ENCODE peak calls at places on chromosomes 3 and 15, in seven cellular contexts. H is heart left ventricle, I is left ventricle myocardium inferior, O is kidney epithelial cell, F is fibroblast of pulmonary artery, V is Panc1, Q is astrocyte of the spinal cord. D is an unnamed sample.

GRCh38 chr15:73573572-73573971 is 59.6 kb downstream of the NPTN start:
- DNase-seq in O (no peak), V (no peak), Q (peak), H (peak), I (no peak), F (peak), D (peak)

GRCh38 chr3:127264292-127264691 is 23.6 kb downstream of the PRR20G start:
- DNase-seq in V (no peak), F (no peak), O (no peak), H (no peak), Q (no peak), I (no peak), D (no peak)

GRCh38 chr3:52292247-52293065 is 4.8 kb downstream of the GLYCTK start:
- DNase-seq in Q (no peak), V (no peak), F (no peak), O (no peak), I (no peak), H (no peak), D (no peak)

GRCh38 chr15:83323296-83323711 is 38.8 kb upstream of the BNC1 start:
- DNase-seq in I (no peak), O (peak), V (no peak), F (peak), H (peak), Q (peak), D (peak)

GRCh38 chr15:100438570-100438969 is 90.2 kb downstream of the CERS3 start:
- DNase-seq in F (peak), O (no peak), V (no peak), Q (no peak), H (peak), I (peak), D (peak)

GRCh38 chr3:185823280-185824044 is 1.4 kb downstream of the IGF2BP2 start:
- DNase-seq in I (peak), F (peak), O (no peak), H (peak), Q (no peak), V (no peak), D (no peak)

GRCh38 chr15:84817461-84818081 is 415 bp downstream of the ALPK3 start:
- DNase-seq in H (no peak), F (no peak), O (no peak), Q (no peak), I (no peak), V (no peak), D (no peak)

GRCh38 chr3:140247775-140248174 is 312.8 kb downstream of the CLSTN2 start:
- DNase-seq in F (no peak), V (no peak), Q (no peak), I (no peak), H (no peak), O (no peak), D (no peak)

GRCh38 chr15:70252056-70252935 is 154.6 kb upstream of the TLE3 start:
- DNase-seq in F (no peak), V (no peak), I (no peak), O (no peak), H (no peak), Q (no peak), D (no peak)

GRCh38 chr15:92097473-92098178 is 244.1 kb downstream of the SLCO3A1 start:
- DNase-seq in Q (peak), I (no peak), H (no peak), O (no peak), V (no peak), F (peak), D (no peak)

GRCh38 chr3:101964861-101965260 is 115.5 kb downstream of the NFKBIZ start:
- DNase-seq in H (no peak), O (no peak), I (no peak), F (peak), Q (peak), V (no peak), D (no peak)

GRCh38 chr3:73839032-73839431 is 214.3 kb upstream of the PDZRN3 start:
- DNase-seq in F (no peak), V (no peak), H (no peak), I (no peak), O (no peak), Q (no peak), D (no peak)

GRCh38 chr3:134903840-134904239 is 108.8 kb downstream of the EPHB1 start:
- DNase-seq in H (no peak), O (no peak), I (no peak), Q (no peak), F (no peak), V (no peak), D (no peak)

GRCh38 chr3:13016726-13017255 is 56.4 kb downstream of the IQSEC1 start:
- DNase-seq in F (no peak), H (no peak), I (no peak), Q (no peak), O (no peak), V (no peak), D (no peak)
- H3K4me3 ChIP-seq in F (no peak), H (no peak), I (peak), Q (no peak), O (no peak), V (no peak), D (no peak)

DNA sequence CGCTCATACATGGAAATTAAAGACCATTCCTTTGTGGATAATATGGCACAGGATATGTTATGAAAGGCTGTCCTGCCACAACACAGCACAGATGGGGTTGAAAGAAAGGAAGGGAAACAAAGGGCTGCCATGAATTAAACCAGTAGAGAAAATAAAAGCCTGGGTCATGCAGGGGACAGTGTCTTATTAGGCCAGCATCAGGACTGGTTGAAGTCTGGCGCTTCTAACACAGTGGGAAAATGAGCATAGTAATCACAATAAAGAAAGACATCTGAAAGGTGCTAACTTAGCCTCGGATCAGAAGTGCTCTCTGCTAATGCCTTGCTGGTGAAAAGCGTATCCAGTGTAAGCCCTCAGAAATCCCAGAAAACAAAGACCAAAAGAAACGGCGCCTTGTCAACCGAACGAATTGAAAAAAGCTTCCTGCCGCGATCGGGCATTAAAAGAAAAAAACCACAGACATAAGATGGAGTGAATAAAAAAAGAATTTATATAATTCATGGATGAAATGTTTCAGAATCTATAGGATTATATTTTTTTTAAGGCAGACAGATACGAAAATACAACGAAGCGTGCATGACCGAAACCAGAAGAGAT is 578 bp upstream of the MKRN3 start:
- DNase-seq in O (no peak), I (no peak), V (no peak), Q (peak), F (peak), H (no peak), D (no peak)
- H3K4me3 ChIP-seq in O (peak), I (peak), V (peak), Q (peak), F (peak), H (no peak), D (peak)

DNA sequence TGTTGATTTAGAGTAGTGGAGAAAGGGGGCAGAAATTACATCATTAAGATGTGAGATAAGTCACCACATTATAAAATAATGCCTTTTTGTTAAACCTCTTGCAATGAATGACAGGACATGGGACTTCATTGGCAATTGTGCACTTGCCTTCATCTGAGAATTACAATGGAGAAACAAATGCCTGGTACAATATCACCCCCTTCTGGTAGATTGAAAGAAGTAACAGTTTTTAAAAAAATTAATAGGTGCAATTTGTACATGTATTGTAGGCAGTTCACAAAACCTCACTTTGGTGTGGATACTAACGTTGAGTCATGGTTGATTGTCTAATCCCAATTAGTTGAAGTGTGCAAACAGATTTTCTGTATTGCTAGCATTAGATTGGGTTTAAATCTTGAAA is 4.6 kb upstream of the P2RY14 start:
- DNase-seq in F (peak), H (no peak), V (peak), I (no peak), O (no peak), Q (peak), D (peak)
- H3K4me3 ChIP-seq in F (no peak), H (no peak), V (no peak), I (no peak), O (no peak), Q (no peak), D (no peak)

GRCh38 chr3:173396191-173397041 is 1.1 kb upstream of the NLGN1 start:
- DNase-seq in I (no peak), Q (peak), F (peak), V (no peak), H (peak), O (no peak), D (no peak)
- H3K4me3 ChIP-seq in I (peak), Q (peak), F (peak), V (peak), H (peak), O (peak), D (peak)

GRCh38 chr3:107432646-107433045 is 55.4 kb downstream of the CCDC54 start:
- DNase-seq in Q (peak), V (no peak), I (no peak), H (no peak), O (no peak), F (no peak), D (no peak)
- H3K4me3 ChIP-seq in Q (no peak), V (no peak), I (peak), H (no peak), O (no peak), F (peak), D (no peak)